ENCODE peak calls at places on chromosomes 3 and 15, in seven cellular contexts. H, L, D, T, O, E and V are unnamed samples.

GRCh38 chr3:114294940-114295480 is 1.2 kb downstream of the TIGIT start:
- DNase-seq in H (no peak), L (no peak), D (no peak), T (no peak), O (no peak), E (no peak), V (no peak)

GRCh38 chr15:100769975-100770340 is 109.7 kb upstream of the ALDH1A3 start:
- DNase-seq in H (no peak), L (no peak), D (no peak), T (no peak), O (no peak), E (no peak), V (no peak)

GRCh38 chr3:114551770-114552526 is 258.1 kb downstream of the TIGIT start:
- DNase-seq in H (peak; percentile 62), L (peak; percentile 16), D (no peak), T (no peak), O (no peak), E (no peak), V (no peak)

GRCh38 chr3:51940648-51941421 is 869 bp downstream of the RRP9 start:
- DNase-seq in H (no peak), L (no peak), D (no peak), T (no peak), O (no peak), E (no peak), V (no peak)

GRCh38 chr3:139975592-139976360 is 40.8 kb downstream of the CLSTN2 start:
- DNase-seq in H (no peak), L (no peak), D (no peak), T (no peak), O (no peak), E (no peak), V (no peak)

GRCh38 chr15:78921940-78922339 is 22.9 kb downstream of the CTSH start:
- DNase-seq in H (no peak), L (no peak), D (no peak), T (no peak), O (no peak), E (no peak), V (no peak)

GRCh38 chr3:6807967-6808588 is 52.8 kb upstream of the GRM7 start:
- DNase-seq in H (no peak), L (no peak), D (no peak), T (no peak), O (no peak), E (no peak), V (no peak)

GRCh38 chr3:31550452-31551251 is 17.9 kb downstream of the STT3B start:
- DNase-seq in H (peak; percentile 27), L (peak; percentile 19), D (no peak), T (no peak), O (no peak), E (no peak), V (no peak)

GRCh38 chr3:31254483-31254882 is 278.2 kb upstream of the STT3B start:
- DNase-seq in H (no peak), L (no peak), D (no peak), T (no peak), O (no peak), E (no peak), V (no peak)

GRCh38 chr15:67083135-67083766 is 17.8 kb downstream of the SMAD3 start:
- DNase-seq in H (no peak), L (no peak), D (no peak), T (no peak), O (no peak), E (no peak), V (no peak)

GRCh38 chr3:57788624-57789018 is 32.5 kb downstream of the SLMAP start:
- DNase-seq in H (no peak), L (no peak), D (no peak), T (no peak), O (no peak), E (no peak), V (no peak)

GRCh38 chr3:57787867-57788623 is 31.9 kb downstream of the SLMAP start:
- DNase-seq in H (no peak), L (peak; percentile 85), D (no peak), T (peak; percentile 57), O (no peak), E (no peak), V (no peak)

GRCh38 chr3:57792198-57792597 is 36.1 kb downstream of the SLMAP start:
- DNase-seq in H (no peak), L (no peak), D (no peak), T (no peak), O (no peak), E (no peak), V (no peak)

GRCh38 chr3:57793737-57794187 is 37.7 kb downstream of the SLMAP start:
- DNase-seq in H (no peak), L (peak; percentile 57), D (no peak), T (no peak), O (no peak), E (no peak), V (no peak)

DNA sequence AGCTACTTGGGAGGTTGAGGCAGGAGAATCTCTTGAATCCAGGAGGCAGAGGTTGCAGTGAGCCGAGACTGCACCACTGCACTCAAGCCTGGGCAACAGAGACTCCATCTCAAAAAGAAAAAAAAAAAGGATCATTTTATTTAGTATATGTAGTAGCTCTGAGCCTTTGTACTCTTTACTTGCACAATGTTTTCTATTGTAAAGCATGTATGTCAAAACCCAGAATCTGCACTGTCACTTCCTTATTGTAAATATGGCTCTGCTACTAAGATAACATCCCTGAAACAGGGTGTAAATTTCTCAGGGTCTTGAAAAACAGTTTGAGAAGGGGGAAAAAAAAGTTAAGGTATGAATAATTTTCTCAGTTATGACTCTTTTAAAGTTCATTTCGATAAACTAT is 35.1 kb downstream of the SLMAP start:
- DNase-seq in H (peak; percentile 32), L (peak; percentile 69), D (no peak), T (no peak), O (no peak), E (no peak), V (no peak)
- TF ChIP-seq EP300 in H (no peak), L (peak; percentile 77), D (no peak), T (no peak), O (no peak), E (no peak), V (no peak)

GRCh38 chr3:112561693-112562529 is at the start of the genes ATG3 and SLC35A5:
- DNase-seq in H (peak; percentile 98), L (peak; percentile 95), D (peak; percentile 93), T (peak; percentile 96), O (peak; percentile 99), E (peak; percentile 100), V (peak; percentile 100)
- TF ChIP-seq POLR2A in H (peak; percentile 53), L (peak; percentile 92), D (peak; percentile 73), T (peak; percentile 89), O (peak; percentile 83), E (peak; percentile 40), V (peak; percentile 86)

DNA sequence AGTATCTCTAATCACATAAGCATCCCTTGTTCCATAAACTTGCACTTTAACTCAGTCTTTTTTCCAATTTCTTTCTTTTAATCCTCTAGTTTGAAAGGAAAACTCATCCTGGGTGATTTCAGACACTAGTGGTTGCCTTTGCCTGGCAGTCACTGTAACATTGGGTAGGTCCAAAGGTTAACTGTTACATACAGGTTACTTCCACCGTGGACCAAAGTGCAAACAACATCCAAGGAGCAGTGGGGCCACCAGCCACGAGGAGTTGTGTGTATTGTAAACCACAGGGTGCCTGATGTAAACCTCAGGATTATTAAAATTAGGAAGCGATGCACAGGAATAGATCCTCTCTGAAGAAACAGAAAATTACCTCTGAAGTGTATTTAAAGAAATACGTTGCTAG is 75.0 kb downstream of the HCN4 start:
- DNase-seq in H (no peak), L (no peak), D (no peak), T (no peak), O (no peak), E (no peak), V (no peak)
- TF ChIP-seq EP300 in H (no peak), L (no peak), D (no peak), T (no peak), O (no peak), E (no peak), V (no peak)

DNA sequence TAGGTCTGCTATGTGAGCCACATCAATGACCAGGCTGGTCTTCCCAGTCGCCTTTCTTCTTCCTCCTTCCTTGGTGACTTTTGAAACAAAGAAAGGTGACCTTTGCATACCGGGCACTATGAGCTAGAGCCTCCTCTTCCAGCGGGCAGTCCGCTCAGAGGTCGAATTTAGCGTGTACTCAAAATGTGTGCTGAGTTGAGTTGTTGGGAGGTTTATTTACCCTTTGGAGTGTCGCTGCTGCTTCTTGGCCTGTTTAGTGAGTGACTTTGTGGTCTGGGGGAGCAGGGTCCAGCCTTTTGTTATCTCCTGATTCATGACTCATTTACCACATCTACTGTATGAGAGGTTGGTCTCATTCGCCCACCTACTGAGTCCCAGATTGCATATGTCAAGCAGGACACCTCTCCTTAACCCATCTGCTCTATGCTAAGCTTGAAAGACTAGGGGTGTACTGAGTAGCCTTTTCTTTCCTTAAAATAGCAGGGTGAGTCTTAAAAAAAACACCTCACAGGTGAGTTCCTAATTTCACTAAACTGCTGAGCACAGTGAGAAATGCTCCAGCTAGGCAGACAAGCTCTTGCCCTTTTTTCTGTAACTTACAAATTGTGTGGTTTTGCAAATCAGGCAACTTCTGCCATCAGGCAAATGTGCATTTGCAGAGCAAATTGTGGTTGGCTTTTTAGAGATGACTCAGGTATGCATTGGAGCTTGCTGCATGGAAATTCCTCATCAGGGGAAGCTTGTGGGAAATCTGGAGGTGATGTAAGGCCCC is 3.2 kb upstream of the SIAH2 start:
- DNase-seq in H (no peak), L (peak; percentile 55), D (no peak), T (peak; percentile 85), O (no peak), E (no peak), V (no peak)
- TF ChIP-seq POLR2A in H (no peak), L (no peak), D (no peak), T (peak; percentile 27), O (no peak), E (no peak), V (no peak)

GRCh38 chr3:21435871-21436270 is 315.1 kb downstream of the ZNF385D start:
- DNase-seq in H (peak; percentile 7), L (no peak), D (no peak), T (no peak), O (no peak), E (no peak), V (no peak)
- TF ChIP-seq EP300 in H (no peak), L (no peak), D (no peak), T (no peak), O (no peak), E (no peak), V (no peak)

GRCh38 chr3:50297896-50298725 is 1.1 kb downstream of the HYAL3 start:
- DNase-seq in H (no peak), L (peak; percentile 54), D (no peak), T (no peak), O (no peak), E (no peak), V (no peak)

GRCh38 chr3:50298836-50299637 is at the start of the genes HYAL3 and NAA80:
- DNase-seq in H (peak; percentile 99), L (peak; percentile 97), D (peak; percentile 99), T (peak; percentile 98), O (peak; percentile 100), E (peak; percentile 100), V (peak; percentile 99)

GRCh38 chr3:50300681-50301254 is 1.6 kb upstream of the HYAL3 start:
- DNase-seq in H (no peak), L (no peak), D (no peak), T (no peak), O (no peak), E (no peak), V (no peak)

GRCh38 chr3:50299638-50299928 is 378 bp upstream of the HYAL3 start:
- DNase-seq in H (no peak), L (no peak), D (no peak), T (no peak), O (no peak), E (no peak), V (no peak)

GRCh38 chr3:50299929-50300680 is 900 bp upstream of the HYAL3 start:
- DNase-seq in H (no peak), L (peak; percentile 48), D (no peak), T (no peak), O (no peak), E (no peak), V (peak; percentile 62)
- TF ChIP-seq POLR2A in H (no peak), L (no peak), D (no peak), T (no peak), O (no peak), E (no peak), V (no peak)

GRCh38 chr15:29364429-29365078 is 94.9 kb upstream of the NSMCE3 start:
- DNase-seq in H (peak; percentile 29), L (peak; percentile 13), D (no peak), T (no peak), O (no peak), E (no peak), V (no peak)
- TF ChIP-seq EP300 in H (no peak), L (no peak), D (no peak), T (no peak), O (no peak), E (no peak), V (no peak)